ENCODE peak calls at places on chromosome 20, in five cellular contexts. T is HepG2, U is upper lobe of left lung, C is A549, O is GM12878. I is an unnamed sample.
A peak's percentile ranks its signal among the peaks of the same experiment; 100 is the strongest.

GRCh38 chr20:17953935-17954334 is 14.7 kb downstream of the SNX5 start:
- ATAC-seq in T (no peak), U (no peak), C (no peak), O (no peak), I (no peak)

GRCh38 chr20:19301843-19302242 is 89.4 kb downstream of the SLC24A3 start:
- ATAC-seq in T (no peak), U (no peak), C (no peak), O (no peak), I (no peak)

GRCh38 chr20:20226554-20226953 is 141.3 kb upstream of the INSM1 start:
- ATAC-seq in T (no peak), U (no peak), C (no peak), O (no peak), I (no peak)

GRCh38 chr20:3889489-3890409 is 562 bp downstream of the PANK2 start:
- ATAC-seq in T (peak; percentile 24), U (peak; percentile 44), C (peak; percentile 44), O (peak; percentile 49), I (peak; percentile 10)

GRCh38 chr20:11032611-11033010 is 358.8 kb upstream of the JAG1 start:
- ATAC-seq in T (no peak), U (no peak), C (no peak), O (no peak), I (no peak)

GRCh38 chr20:17806739-17807441 is 107.1 kb downstream of the BANF2 start:
- ATAC-seq in T (peak; percentile 24), U (peak; percentile 88), C (no peak), O (no peak), I (peak; percentile 74)

GRCh38 chr20:39849664-39850063 is 839.4 kb downstream of the MAFB start:
- ATAC-seq in T (no peak), U (peak; percentile 88), C (peak; percentile 30), O (no peak), I (peak; percentile 81)

GRCh38 chr20:9270831-9271230 is 201.9 kb downstream of the PLCB4 start:
- ATAC-seq in T (no peak), U (peak; percentile 87), C (no peak), O (no peak), I (peak; percentile 66)

GRCh38 chr20:61100489-61100888 is 151.6 kb upstream of the CDH4 start:
- ATAC-seq in T (no peak), U (no peak), C (peak; percentile 34), O (no peak), I (no peak)

GRCh38 chr20:12722096-12722495 is 286.7 kb upstream of the SPTLC3 start:
- ATAC-seq in T (no peak), U (no peak), C (no peak), O (no peak), I (no peak)

GRCh38 chr20:24960861-24961260 is 11.8 kb downstream of the CST7 start:
- ATAC-seq in T (no peak), U (no peak), C (no peak), O (no peak), I (no peak)

GRCh38 chr20:58559368-58559729 is 44.1 kb upstream of the APCDD1L start:
- ATAC-seq in T (no peak), U (no peak), C (no peak), O (no peak), I (no peak)

GRCh38 chr20:25136643-25137559 is 55.0 kb upstream of the VSX1 start:
- ATAC-seq in T (no peak), U (peak; percentile 85), C (peak; percentile 94), O (no peak), I (peak; percentile 89)

DNA sequence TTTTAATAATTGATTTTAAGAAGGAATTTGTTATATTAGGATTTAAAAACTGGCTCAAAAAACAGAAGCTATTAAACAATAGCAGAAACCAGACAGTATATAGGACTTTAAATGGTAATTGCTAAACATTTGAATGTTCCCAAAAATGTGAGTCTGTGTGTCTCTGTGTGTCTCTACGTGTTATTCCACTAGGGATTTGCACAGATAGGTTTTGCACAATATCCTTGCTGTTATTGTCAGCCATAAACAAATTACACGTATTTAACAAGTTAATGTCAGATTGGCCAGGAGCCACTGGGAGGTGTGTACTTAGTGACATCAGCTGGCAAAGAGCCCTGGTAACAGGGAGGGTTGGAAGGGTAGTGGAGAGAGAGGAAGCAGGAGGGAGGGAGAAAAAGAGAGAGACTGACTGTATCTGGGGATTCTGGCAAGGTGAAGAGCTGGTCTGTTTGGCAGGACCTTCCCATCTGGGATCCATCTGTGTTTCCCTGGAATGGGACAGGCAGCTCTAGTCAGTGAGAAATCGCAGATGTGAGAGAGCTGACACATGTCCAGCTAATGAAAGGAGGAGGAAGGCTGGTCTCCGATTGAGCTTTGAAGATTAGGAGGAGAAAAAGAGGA is 72.2 kb downstream of the CBFA2T2 start:
- ATAC-seq in T (peak; percentile 91), U (peak; percentile 96), C (peak; percentile 89), O (no peak), I (peak; percentile 98)
- TF ChIP-seq EP300 in T (peak; percentile 63), U (no peak), C (no peak), O (no peak), I (no peak)

DNA sequence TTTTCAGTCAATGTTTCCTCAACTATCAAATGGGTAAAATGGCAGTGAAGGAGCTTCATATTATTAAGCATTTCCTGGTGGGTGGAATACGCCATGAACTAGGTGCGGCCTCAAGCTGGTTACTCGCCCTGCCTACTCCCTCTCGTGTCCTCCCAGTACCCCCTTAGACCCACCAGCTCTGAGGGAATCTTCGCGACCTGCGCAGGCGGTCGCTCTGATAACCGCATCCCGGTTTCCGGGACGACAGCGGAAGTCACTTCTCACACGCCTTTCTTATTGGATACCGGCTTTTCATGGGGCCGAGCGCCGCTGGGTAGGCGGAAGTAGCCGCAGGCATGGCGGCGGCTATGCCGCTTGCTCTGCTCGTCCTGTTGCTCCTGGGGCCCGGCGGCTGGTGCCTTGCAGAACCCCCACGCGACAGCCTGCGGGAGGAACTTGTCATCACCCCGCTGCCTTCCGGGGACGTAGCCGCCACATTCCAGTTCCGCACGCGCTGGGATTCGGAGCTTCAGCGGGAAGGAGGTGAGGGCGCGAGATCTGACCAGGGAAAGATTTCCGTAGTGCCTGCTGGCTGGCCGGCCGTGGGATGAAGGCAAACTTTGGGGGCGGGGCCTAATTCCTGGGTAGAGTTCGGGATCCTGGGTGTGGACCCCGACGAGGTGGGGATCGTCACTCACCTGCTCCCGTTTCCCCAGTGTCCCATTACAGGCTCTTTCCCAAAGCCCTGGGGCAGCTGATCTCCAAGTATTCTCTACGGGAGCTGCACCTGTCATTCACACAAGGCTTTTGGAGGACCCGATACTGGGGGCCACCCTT is at the start of gene PIGT:
- ATAC-seq in T (peak; percentile 99), U (peak; percentile 95), C (peak; percentile 84), O (peak; percentile 83), I (peak; percentile 76)
- H3K4me1 ChIP-seq in T (peaks cover 31% of the 10 kb centered on the region), U (peaks cover 33% of the 10 kb centered on the region), C (peaks cover 39% of the 10 kb centered on the region), O (peaks cover 20% of the 10 kb centered on the region), I (peaks cover 5% of the 10 kb centered on the region)

DNA sequence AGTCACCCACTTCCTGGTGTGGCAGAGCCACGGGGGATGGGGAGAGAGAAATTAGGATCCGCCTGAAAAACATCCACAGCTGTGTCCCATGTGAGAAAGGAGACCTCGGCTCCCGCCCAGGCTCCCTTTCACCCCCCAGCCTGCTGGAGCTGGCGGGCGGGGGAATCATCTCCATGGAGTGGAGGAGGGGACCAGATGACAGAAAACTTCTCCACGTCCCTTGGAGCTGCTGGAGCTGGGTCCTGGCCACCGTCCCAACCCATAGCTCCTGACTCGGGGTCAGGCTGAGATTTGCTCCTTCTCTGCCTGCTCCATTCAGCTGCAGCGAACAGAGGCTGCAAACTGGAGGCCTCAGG is 113.8 kb downstream of the CEBPB start:
- ATAC-seq in T (no peak), U (peak; percentile 9), C (no peak), O (no peak), I (peak; percentile 11)
- TF ChIP-seq POLR2A in T (no peak), U (no peak), C (no peak), O (no peak), I (no peak)

GRCh38 chr20:326645-327031 is 1.3 kb downstream of the SOX12 start:
- ATAC-seq in T (peak; percentile 7), U (no peak), C (peak; percentile 6), O (no peak), I (no peak)

GRCh38 chr20:325889-326644 is 715 bp downstream of the SOX12 start:
- ATAC-seq in T (no peak), U (peak; percentile 16), C (peak; percentile 0), O (peak; percentile 0), I (peak; percentile 8)

GRCh38 chr20:327041-327945 is 1.9 kb downstream of the SOX12 start:
- ATAC-seq in T (peak; percentile 43), U (peak; percentile 46), C (peak; percentile 11), O (peak; percentile 37), I (peak; percentile 36)

GRCh38 chr20:325043-325888 is at the start of gene SOX12:
- ATAC-seq in T (peak; percentile 72), U (peak; percentile 92), C (peak; percentile 49), O (peak; percentile 77), I (peak; percentile 85)

GRCh38 chr20:324177-325042 is 942 bp upstream of the SOX12 start:
- ATAC-seq in T (peak; percentile 73), U (peak; percentile 90), C (peak; percentile 50), O (peak; percentile 83), I (peak; percentile 75)
- TF ChIP-seq EP300 in T (peak; percentile 59), U (no peak), C (no peak), O (no peak), I (no peak)

GRCh38 chr20:49165611-49166010 is 22.5 kb downstream of the STAU1 start:
- ATAC-seq in T (no peak), U (no peak), C (no peak), O (peak; percentile 62), I (no peak)

GRCh38 chr20:49167811-49168507 is 20.2 kb downstream of the STAU1 start:
- ATAC-seq in T (no peak), U (peak; percentile 81), C (no peak), O (no peak), I (peak; percentile 50)

GRCh38 chr20:49163696-49164095 is 24.4 kb downstream of the STAU1 start:
- ATAC-seq in T (no peak), U (no peak), C (no peak), O (no peak), I (no peak)

GRCh38 chr20:49169547-49169946 is 18.6 kb downstream of the STAU1 start:
- ATAC-seq in T (no peak), U (no peak), C (no peak), O (no peak), I (no peak)

GRCh38 chr20:49166534-49167449 is 21.3 kb downstream of the STAU1 start:
- ATAC-seq in T (no peak), U (no peak), C (no peak), O (peak; percentile 90), I (no peak)
- H3K4me1 ChIP-seq in T (peaks cover 59% of the 10 kb centered on the region), U (peaks cover 28% of the 10 kb centered on the region), C (peaks cover 13% of the 10 kb centered on the region), O (peaks cover 37% of the 10 kb centered on the region), I (peaks cover 52% of the 10 kb centered on the region)

GRCh38 chr20:36043892-36044515 is 75.6 kb downstream of the CNBD2 start:
- ATAC-seq in T (peak; percentile 68), U (peak; percentile 16), C (peak; percentile 52), O (no peak), I (no peak)

GRCh38 chr20:36040571-36040970 is 72.2 kb downstream of the CNBD2 start:
- ATAC-seq in T (no peak), U (peak; percentile 35), C (no peak), O (peak; percentile 79), I (no peak)

GRCh38 chr20:36050436-36051317 is 82.3 kb downstream of the CNBD2 start:
- ATAC-seq in T (peak; percentile 97), U (peak; percentile 99), C (peak; percentile 99), O (peak; percentile 97), I (peak; percentile 98)

GRCh38 chr20:36043447-36043846 is 75.1 kb downstream of the CNBD2 start:
- ATAC-seq in T (peak; percentile 6), U (no peak), C (no peak), O (no peak), I (no peak)

DNA sequence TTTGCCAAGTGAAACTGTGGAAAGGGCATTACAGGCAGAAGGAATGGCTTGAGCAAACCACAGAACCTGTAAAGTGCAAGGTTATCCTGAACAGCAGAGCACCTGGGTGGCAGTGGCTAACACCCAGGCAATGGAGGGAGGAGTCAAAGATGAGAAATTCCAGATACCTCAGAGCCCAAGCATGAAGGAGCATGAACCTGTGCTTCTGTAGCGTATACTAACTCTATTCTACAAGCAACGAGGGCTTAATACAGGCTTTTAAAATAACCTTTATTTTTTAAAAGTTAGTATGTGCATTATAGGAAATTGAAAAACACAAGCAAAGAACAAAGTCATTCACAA is 77.0 kb downstream of the CNBD2 start:
- ATAC-seq in T (peak; percentile 14), U (no peak), C (no peak), O (peak; percentile 10), I (no peak)
- TF ChIP-seq POLR2A in T (peak; percentile 74), U (no peak), C (no peak), O (no peak), I (no peak)